ENCODE peak calls at places on chromosome 16, in eight cellular contexts. N is OCI-LY7, W is lung, G is kidney, L is fibroblast of pulmonary artery, S is BE2C, B is lower lobe of right lung, C is spleen. I is an unnamed sample.

GRCh38 chr16:16150117-16150877 is 73.0 kb downstream of the ABCC6 start:
- DNase-seq in N (no peak), B (no peak), L (peak), G (peak), C (no peak), W (no peak), S (peak), I (peak)

GRCh38 chr16:11358531-11358930 is 13.3 kb downstream of the RMI2 start:
- DNase-seq in N (no peak), G (no peak), L (no peak), C (peak), S (no peak), B (no peak), W (no peak), I (no peak)

GRCh38 chr16:23282508-23282907 is 19.6 kb upstream of the SCNN1B start:
- DNase-seq in G (no peak), C (no peak), W (no peak), L (no peak), B (no peak), S (no peak), N (no peak), I (no peak)

GRCh38 chr16:12186774-12187335 is 210.3 kb downstream of the SNX29 start:
- DNase-seq in B (no peak), W (no peak), N (no peak), C (no peak), S (no peak), G (no peak), L (no peak), I (no peak)

GRCh38 chr16:17359778-17360177 is 111.0 kb downstream of the XYLT1 start:
- DNase-seq in S (no peak), G (peak), N (peak), L (no peak), C (peak), W (no peak), B (no peak), I (peak)

GRCh38 chr16:10551881-10552280 is 28.5 kb downstream of the EMP2 start:
- DNase-seq in N (no peak), L (no peak), W (no peak), S (no peak), B (no peak), G (no peak), C (no peak), I (no peak)

GRCh38 chr16:4085405-4085970 is 30.8 kb downstream of the ADCY9 start:
- DNase-seq in N (no peak), W (no peak), S (no peak), G (no peak), C (no peak), L (no peak), B (no peak), I (no peak)

GRCh38 chr16:85947511-85948509 is 48.8 kb downstream of the IRF8 start:
- DNase-seq in G (no peak), N (peak), W (no peak), L (no peak), S (no peak), C (no peak), B (no peak), I (no peak)

GRCh38 chr16:80692270-80692669 is 112.1 kb downstream of the CDYL2 start:
- DNase-seq in G (no peak), C (no peak), W (no peak), L (no peak), S (no peak), N (no peak), B (no peak), I (no peak)

GRCh38 chr16:4115941-4116327 is 308 bp downstream of the ADCY9 start:
- DNase-seq in S (no peak), L (no peak), C (no peak), W (no peak), G (peak), B (no peak), N (no peak), I (no peak)

GRCh38 chr16:89355686-89356085 is 134.7 kb downstream of the ANKRD11 start:
- DNase-seq in W (no peak), G (peak), B (no peak), C (peak), S (no peak), N (no peak), L (no peak), I (no peak)

GRCh38 chr16:4911831-4912422 is 25.0 kb downstream of the PPL start:
- DNase-seq in S (no peak), N (no peak), C (no peak), W (no peak), B (no peak), G (no peak), L (peak), I (peak)

GRCh38 chr16:11685844-11686618 is 17.8 kb downstream of the SNN start:
- DNase-seq in B (no peak), G (no peak), L (no peak), C (no peak), N (no peak), S (no peak), W (no peak), I (no peak)

GRCh38 chr16:57998484-57998883 is 2.0 kb downstream of the ZNF319 start:
- DNase-seq in W (peak), B (peak), S (peak), N (no peak), G (peak), L (peak), C (peak), I (peak)

GRCh38 chr16:80623376-80623775 is 82.6 kb downstream of the DYNLRB2 start:
- DNase-seq in L (peak), N (no peak), B (no peak), S (no peak), W (no peak), C (no peak), G (no peak), I (peak)

GRCh38 chr16:4850211-4850610 is 2.9 kb downstream of the UBN1 start:
- DNase-seq in S (no peak), C (no peak), N (no peak), L (no peak), B (no peak), W (no peak), G (no peak), I (no peak)

DNA sequence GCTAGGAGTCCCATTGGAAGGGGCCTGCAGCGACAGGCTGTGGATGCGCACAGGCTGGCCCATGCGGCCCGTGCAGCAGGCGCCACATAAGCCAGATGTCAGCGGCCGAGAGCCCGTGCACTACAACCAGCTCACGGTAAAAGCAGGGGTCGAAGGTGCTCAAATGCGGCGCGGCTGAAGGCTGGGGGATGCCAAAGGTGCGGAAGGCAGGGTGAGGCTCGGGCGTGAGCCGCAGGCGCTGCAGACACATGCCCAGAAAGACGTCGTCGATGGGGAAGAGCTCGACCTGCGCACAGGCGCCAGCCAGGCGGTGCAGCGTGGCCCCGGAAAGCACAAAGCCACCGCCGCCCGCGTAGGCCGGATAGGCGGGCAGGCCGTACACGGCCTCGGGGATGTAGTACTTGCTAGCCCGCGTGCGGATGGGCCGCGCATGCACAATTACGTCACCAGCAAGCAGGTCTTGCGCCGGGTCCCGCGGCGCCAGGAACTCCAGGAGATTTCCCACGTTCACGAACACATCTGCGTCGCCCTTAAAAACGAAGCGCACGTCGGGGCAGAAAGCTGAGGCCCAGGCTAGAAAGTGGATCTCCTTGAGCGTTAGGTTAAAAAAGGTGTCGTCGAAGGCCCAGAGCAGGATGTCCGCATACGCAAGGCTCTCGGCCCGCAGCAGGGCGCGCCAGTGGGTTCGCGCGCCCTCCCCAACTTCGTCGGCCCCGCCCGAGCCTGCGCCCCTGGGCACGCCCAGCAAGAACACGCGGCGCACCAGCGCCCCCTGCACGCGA is 1.3 kb downstream of the B3GNT9 start:
- DNase-seq in B (no peak), G (peak), C (peak), W (no peak), S (peak), N (no peak), L (no peak), I (no peak)
- TF ChIP-seq CTCF in B (no peak), G (no peak), C (no peak), W (no peak), S (no peak), N (no peak), L (no peak), I (no peak)

DNA sequence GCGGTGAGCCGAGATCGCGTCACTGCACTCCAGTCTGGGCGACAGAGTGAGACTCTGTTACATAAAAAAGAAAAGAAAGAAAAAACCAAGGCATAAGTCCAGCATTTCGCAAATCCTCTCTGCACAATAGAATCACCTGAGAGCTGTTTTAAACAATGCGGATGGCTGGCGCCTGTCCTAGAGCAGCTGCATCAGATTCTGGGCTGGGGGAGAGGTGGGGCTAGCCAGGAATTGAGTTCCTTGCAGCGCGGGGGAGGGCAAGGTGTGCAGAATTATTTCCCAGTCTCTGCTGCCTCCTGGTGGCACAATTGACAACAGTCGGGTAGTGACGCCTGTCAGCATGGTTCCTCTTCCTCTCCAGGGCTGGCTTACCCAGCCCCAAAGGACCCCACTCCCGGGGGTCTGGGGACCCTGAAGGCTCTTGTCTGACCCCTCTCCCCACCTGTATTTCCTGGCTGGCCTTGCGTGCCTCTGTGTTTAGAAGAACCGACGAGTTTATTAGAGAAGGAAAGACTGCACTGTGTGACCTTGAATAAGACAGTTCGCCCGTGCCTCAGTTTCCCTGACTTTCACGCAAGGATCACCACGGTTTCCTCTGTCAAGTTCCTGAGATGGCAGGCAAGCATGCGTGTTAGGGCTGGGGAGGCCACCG is 41.1 kb upstream of the PLCG2 start:
- DNase-seq in S (peak), W (peak), G (peak), N (peak), L (peak), C (peak), B (peak), I (peak)
- H3K4me3 ChIP-seq in S (peak), W (no peak), G (peak), N (peak), L (peak), C (peak), B (peak), I (no peak)

GRCh38 chr16:25111403-25112166 is at the start of gene LCMT1:
- DNase-seq in W (peak), C (peak), G (peak), L (peak), N (peak), B (peak), S (peak), I (peak)
- TF ChIP-seq CTCF in W (no peak), C (no peak), G (no peak), L (no peak), N (no peak), B (no peak), S (no peak), I (no peak)

GRCh38 chr16:27267037-27267677 is 1.4 kb downstream of the NSMCE1 start:
- DNase-seq in L (no peak), W (no peak), G (no peak), C (no peak), B (no peak), N (peak), S (no peak), I (no peak)
- H3K4me3 ChIP-seq in L (no peak), W (no peak), G (no peak), C (no peak), B (no peak), N (peak), S (no peak), I (no peak)

DNA sequence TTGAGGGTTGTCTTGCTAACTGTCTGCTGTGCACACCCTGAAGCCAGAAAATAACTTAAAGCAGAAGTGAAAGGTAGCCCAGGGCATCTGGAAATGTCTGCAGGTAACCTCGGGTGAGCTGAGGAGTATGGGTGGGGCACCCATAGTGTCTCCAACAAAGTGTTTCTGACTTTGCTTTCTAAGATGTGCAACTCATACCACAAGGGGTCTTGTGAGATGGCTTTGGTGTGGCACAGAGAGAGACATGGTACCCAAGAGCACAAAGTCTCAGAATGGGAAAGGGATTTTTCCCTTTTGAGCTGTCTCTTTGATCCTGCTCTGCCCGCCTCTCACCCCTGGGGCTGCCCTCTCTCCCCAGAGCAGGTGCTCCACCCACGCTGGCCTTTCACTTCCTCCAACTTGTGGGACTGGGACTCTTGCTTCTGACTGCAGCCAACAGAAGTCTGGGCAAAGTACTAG is 6.9 kb downstream of the CHD9 start:
- DNase-seq in S (no peak), W (peak), N (peak), G (no peak), B (peak), C (peak), L (no peak), I (no peak)
- TF ChIP-seq CTCF in S (no peak), W (no peak), N (peak), G (no peak), B (no peak), C (no peak), L (no peak), I (no peak)

DNA sequence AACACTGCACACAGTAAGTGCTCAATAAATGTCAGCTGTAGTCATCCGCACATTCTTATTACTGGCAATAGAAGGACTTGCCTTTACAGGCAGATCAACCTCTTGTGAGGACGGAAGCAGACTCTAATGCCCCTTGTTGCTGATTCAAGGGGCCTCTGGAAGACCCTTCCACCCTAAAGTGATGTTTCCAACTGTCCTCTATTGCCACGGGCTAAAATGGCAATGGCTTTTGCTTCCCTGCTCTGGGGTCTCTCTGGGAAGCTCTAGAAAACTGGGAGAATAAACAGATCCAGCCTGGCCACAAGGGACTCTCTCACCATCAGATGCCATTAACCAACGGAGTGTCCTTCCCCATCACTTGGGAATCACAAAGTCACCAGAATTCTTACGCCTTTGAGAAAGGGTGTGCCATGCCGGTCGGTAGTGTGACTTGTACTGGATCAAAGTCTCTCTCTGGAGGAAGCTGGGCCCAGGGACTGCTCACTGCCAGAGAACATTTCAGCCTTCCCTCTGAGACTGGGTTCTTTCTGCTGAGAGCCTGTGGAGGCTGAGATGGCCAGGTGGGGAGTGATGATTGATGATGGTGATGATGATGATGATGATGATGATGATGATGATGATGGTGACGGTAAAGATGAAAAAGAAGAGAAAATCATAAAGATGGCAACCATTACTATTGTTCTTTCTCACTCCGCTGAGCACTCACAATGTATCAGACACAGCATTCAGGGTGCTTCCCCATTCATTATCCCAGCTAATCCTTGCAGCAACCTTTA is 146.8 kb downstream of the CYLD start:
- DNase-seq in G (no peak), S (no peak), W (peak), C (no peak), N (no peak), L (no peak), B (no peak), I (no peak)
- H3K4me3 ChIP-seq in G (no peak), S (no peak), W (no peak), C (no peak), N (no peak), L (no peak), B (no peak), I (no peak)